ENCODE peak calls at places on chromosomes 11 and 22, in eight cellular contexts. S is heart left ventricle, N is fibroblast of mammary gland, H is prostate gland, R is bronchial epithelial cell, U is AG04450, W is foreskin fibroblast, E is psoas muscle. Q is an unnamed sample.

GRCh38 chr11:777288-778255 is at the start of gene GATD1:
- DNase-seq in H (peak; percentile 86), U (no peak), S (peak; percentile 92), E (peak; percentile 94), N (peak; percentile 74), W (peak; percentile 96), R (peak; percentile 66), Q (peak; percentile 83)

GRCh38 chr22:23754980-23755636 is 883 bp upstream of the VPREB3 start:
- DNase-seq in U (no peak), H (no peak), R (no peak), E (no peak), W (no peak), S (no peak), N (no peak), Q (no peak)

GRCh38 chr11:114152785-114153184 is 93.3 kb downstream of the ZBTB16 start:
- DNase-seq in N (no peak), S (no peak), U (no peak), R (no peak), H (no peak), W (no peak), E (no peak), Q (no peak)

GRCh38 chr11:102495161-102496042 is 35.1 kb downstream of the MMP7 start:
- DNase-seq in R (peak; percentile 76), E (no peak), N (peak; percentile 91), H (peak; percentile 74), U (peak; percentile 75), S (no peak), W (peak; percentile 91), Q (peak; percentile 88)

GRCh38 chr11:47524200-47524874 is 28.6 kb downstream of the CELF1 start:
- DNase-seq in R (peak; percentile 43), U (no peak), H (peak; percentile 8), S (no peak), N (peak; percentile 34), E (no peak), W (peak; percentile 28), Q (no peak)

GRCh38 chr11:131661137-131661536 is 290.7 kb downstream of the NTM start:
- DNase-seq in S (no peak), R (no peak), H (no peak), N (peak; percentile 8), E (no peak), W (peak; percentile 18), U (no peak), Q (no peak)

GRCh38 chr22:19359554-19360299 is 68.2 kb upstream of the CLTCL1 start:
- DNase-seq in E (no peak), W (no peak), R (no peak), U (no peak), S (no peak), N (no peak), H (no peak), Q (no peak)

GRCh38 chr11:59511675-59512074 is 336 bp downstream of the OR4D9 start:
- DNase-seq in U (no peak), S (no peak), W (no peak), R (no peak), N (no peak), H (no peak), E (no peak), Q (no peak)

GRCh38 chr11:13550761-13551160 is 55.0 kb upstream of the PTH start:
- DNase-seq in N (no peak), H (no peak), U (no peak), E (no peak), W (no peak), S (no peak), R (no peak), Q (no peak)

GRCh38 chr22:38109391-38110000 is 988 bp downstream of the BAIAP2L2 start:
- DNase-seq in R (no peak), E (no peak), S (no peak), H (no peak), U (no peak), W (peak; percentile 18), N (no peak), Q (no peak)

GRCh38 chr11:119479685-119480275 is 56.8 kb upstream of the THY1 start:
- DNase-seq in W (peak; percentile 70), R (peak; percentile 25), S (no peak), E (no peak), U (no peak), H (no peak), N (peak; percentile 42), Q (peak; percentile 29)

GRCh38 chr11:34204396-34205279 is 99.2 kb downstream of the NAT10 start:
- DNase-seq in N (no peak), H (no peak), W (peak; percentile 25), R (peak; percentile 99), S (no peak), E (no peak), U (no peak), Q (no peak)

GRCh38 chr11:125625225-125625593 is 246 bp downstream of the CHEK1 start:
- DNase-seq in U (no peak), W (no peak), H (no peak), S (no peak), E (no peak), R (no peak), N (no peak), Q (no peak)

GRCh38 chr11:11789735-11790369 is 51.9 kb upstream of the USP47 start:
- DNase-seq in H (no peak), W (peak; percentile 56), E (no peak), R (peak; percentile 17), N (peak; percentile 23), S (no peak), U (no peak), Q (no peak)

GRCh38 chr11:102971766-102972165 is 16.2 kb upstream of the MMP13 start:
- DNase-seq in R (no peak), E (no peak), S (no peak), W (peak; percentile 75), N (peak; percentile 75), H (no peak), U (no peak), Q (peak; percentile 36)

GRCh38 chr22:46446799-46447198 is 90.6 kb downstream of the CELSR1 start:
- DNase-seq in S (no peak), U (no peak), W (no peak), R (no peak), N (peak; percentile 17), E (no peak), H (no peak), Q (no peak)

GRCh38 chr11:2212411-2213251 is 41.0 kb upstream of the TH start:
- DNase-seq in R (no peak), W (no peak), S (no peak), H (peak; percentile 42), E (peak; percentile 5), U (no peak), N (no peak), Q (no peak)

GRCh38 chr22:17237031-17237668 is 17.9 kb upstream of the ADA2 start:
- DNase-seq in E (no peak), S (no peak), N (no peak), W (no peak), R (no peak), H (no peak), U (no peak), Q (no peak)

GRCh38 chr11:569273-569885 is 6.9 kb upstream of the PHRF1 start:
- DNase-seq in H (no peak), W (no peak), E (peak; percentile 52), R (no peak), S (peak; percentile 55), N (no peak), U (no peak), Q (no peak)

GRCh38 chr22:36797988-36798670 is 18.7 kb downstream of the PVALB start:
- DNase-seq in S (no peak), E (no peak), U (no peak), R (no peak), N (no peak), H (no peak), W (no peak), Q (no peak)

GRCh38 chr22:39654527-39654926 is 84.0 kb downstream of the CACNA1I start:
- DNase-seq in N (no peak), U (no peak), E (no peak), H (no peak), W (no peak), R (no peak), S (no peak), Q (no peak)

GRCh38 chr22:39656495-39657490 is 86.2 kb downstream of the CACNA1I start:
- DNase-seq in N (peak; percentile 10), S (no peak), E (no peak), U (no peak), H (no peak), R (no peak), W (no peak), Q (no peak)

GRCh38 chr22:39653787-39654077 is 83.2 kb downstream of the CACNA1I start:
- DNase-seq in E (no peak), R (no peak), H (no peak), U (no peak), N (no peak), W (no peak), S (no peak), Q (no peak)

GRCh38 chr22:39655736-39656285 is 85.3 kb downstream of the CACNA1I start:
- DNase-seq in N (no peak), U (no peak), H (no peak), S (no peak), E (no peak), W (peak; percentile 9), R (no peak), Q (no peak)

DNA sequence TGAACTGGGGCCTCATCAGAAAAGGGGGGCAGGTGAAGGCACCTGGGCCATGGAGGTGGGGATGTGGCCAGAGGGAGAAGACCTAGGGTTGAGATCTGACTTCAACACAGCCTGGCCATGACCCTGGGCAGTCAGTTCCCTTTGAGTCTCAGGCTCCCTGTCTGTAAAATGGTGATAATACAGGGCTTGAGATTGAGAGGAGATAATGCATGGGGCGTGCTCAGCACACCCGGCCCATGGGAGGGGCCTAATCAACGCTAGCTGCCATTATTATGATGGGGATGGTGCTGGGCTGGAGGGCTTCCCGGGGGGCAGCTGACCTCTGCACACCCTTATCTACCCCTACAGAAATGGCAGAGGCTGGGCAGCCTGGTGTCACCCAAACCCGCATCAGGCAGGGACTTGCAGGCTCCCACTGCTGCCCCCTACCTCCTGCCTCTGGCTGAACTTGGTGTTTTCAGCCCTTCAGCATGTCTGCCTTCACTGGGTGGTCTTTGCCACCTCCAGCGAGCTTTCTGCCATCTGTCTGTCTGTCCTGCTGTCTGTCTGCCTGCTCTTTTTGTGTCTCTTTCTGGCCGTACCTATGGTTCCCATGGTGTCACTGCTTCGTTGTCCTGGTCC is 84.5 kb downstream of the CACNA1I start:
- DNase-seq in S (no peak), H (no peak), N (no peak), W (no peak), E (no peak), R (no peak), U (no peak), Q (no peak)
- TF ChIP-seq CTCF in S (no peak), H (no peak), N (peak; percentile 14), W (no peak), E (no peak), R (peak; percentile 4), U (peak; percentile 17), Q (no peak)

GRCh38 chr11:73047773-73048371 is 94.2 kb downstream of the FCHSD2 start:
- DNase-seq in W (no peak), E (no peak), R (peak; percentile 15), S (no peak), U (no peak), H (no peak), N (no peak), Q (no peak)
- H3K4me3 ChIP-seq in W (no peak overlapping the region), E (no peak overlapping the region), R (no peak overlapping the region), S (no peak overlapping the region), U (no peak overlapping the region), H (no peak overlapping the region), N (no peak overlapping the region), Q (no peak overlapping the region)

GRCh38 chr11:32297629-32298028 is 137.7 kb downstream of the WT1 start:
- DNase-seq in N (peak; percentile 60), W (peak; percentile 28), R (peak; percentile 46), U (no peak), E (no peak), H (peak; percentile 28), S (no peak), Q (peak; percentile 59)
- TF ChIP-seq CTCF in N (peak; percentile 16), W (no peak), R (no peak), U (peak; percentile 40), E (no peak), H (peak; percentile 34), S (peak; percentile 20), Q (peak; percentile 34)

GRCh38 chr11:45246241-45246640 is 39.9 kb downstream of the SYT13 start:
- DNase-seq in S (no peak), E (no peak), H (no peak), W (no peak), N (no peak), U (no peak), R (no peak), Q (no peak)
- H3K4me3 ChIP-seq in S (no peak overlapping the region), E (no peak overlapping the region), H (no peak overlapping the region), W (no peak overlapping the region), N (no peak overlapping the region), U (no peak overlapping the region), R (no peak overlapping the region), Q (no peak overlapping the region)

Q was measured in fibroblast of villous mesenchyme.